ENCODE peak calls at places on chromosomes 7 and 10, in four cellular contexts. O is NCI-H1105, Y is bronchial epithelial cell, Z is neuronal stem cell. J is an unnamed sample.

GRCh38 chr7:5526190-5527037 is 102.8 kb upstream of the TNRC18 start:
- DNase-seq in Z (no peak), Y (peak; percentile 85), O (no peak), J (no peak)

GRCh38 chr10:103793920-103794883 is 61.2 kb downstream of the SH3PXD2A start:
- DNase-seq in Z (no peak), O (no peak), Y (no peak), J (no peak)

GRCh38 chr10:124464028-124464751 is 2.6 kb downstream of the LHPP start:
- DNase-seq in O (no peak), Z (no peak), Y (no peak), J (no peak)

GRCh38 chr10:132939957-132940790 is 2.2 kb downstream of the CFAP46 start:
- DNase-seq in Y (peak; percentile 18), O (no peak), Z (peak; percentile 48), J (no peak)

GRCh38 chr10:127527320-127527719 is 21.8 kb upstream of the NPS start:
- DNase-seq in Z (no peak), O (no peak), Y (no peak), J (no peak)

GRCh38 chr10:133162178-133162909 is 2.3 kb downstream of the KNDC1 start:
- DNase-seq in O (no peak), Y (no peak), Z (no peak), J (peak; percentile 11)

GRCh38 chr7:128740996-128741395 is 1.8 kb downstream of the CALU start:
- DNase-seq in Z (no peak), O (peak; percentile 1), Y (no peak), J (no peak)

GRCh38 chr7:108234981-108235450 is 104.9 kb upstream of the LAMB4 start:
- DNase-seq in Y (no peak), O (no peak), Z (no peak), J (no peak)

GRCh38 chr7:1092161-1092632 is 4.3 kb downstream of the GPER1 start:
- DNase-seq in O (no peak), Z (no peak), Y (no peak), J (no peak)